ENCODE peak calls at places on chromosomes 13 and 19, in eight cellular contexts. N is progenitor cell of endocrine pancreas; E is EL; I is activated T-cell treated with anti-CD3 and anti-CD28 coated beads, Interleukin-2, amount 50 U/mL, for 72 hours; F is NCI-H1105; G is T-cell; U is activated T-helper 1 cell treated with anti-CD3 and anti-CD28 coated beads, Interleukin-2, amount 50 U/mL, for 16 hours; D is substantia nigra. L is an unnamed sample.

GRCh38 chr13:110561335-110562033 is at the start of gene RAB20:
- DNase-seq in N (peak; percentile 57), E (peak; percentile 89), I (peak; percentile 64), F (peak; percentile 66), G (peak; percentile 16), U (peak; percentile 30), D (peak; percentile 51), L (peak; percentile 85)

GRCh38 chr13:99989376-99990044 is 7.9 kb downstream of the ZIC2 start:
- DNase-seq in N (no peak), E (no peak), I (no peak), F (no peak), G (no peak), U (no peak), D (no peak), L (no peak)

GRCh38 chr13:99655351-99656091 is 154.2 kb downstream of the TM9SF2 start:
- DNase-seq in N (no peak), E (peak; percentile 49), I (peak; percentile 65), F (no peak), G (no peak), U (no peak), D (no peak), L (no peak)

GRCh38 chr19:51024924-51025323 is 1.5 kb downstream of the KLK11 start:
- DNase-seq in N (no peak), E (no peak), I (no peak), F (peak; percentile 33), G (no peak), U (no peak), D (no peak), L (no peak)

GRCh38 chr19:6740589-6741348 is 1.3 kb downstream of the TRIP10 start:
- DNase-seq in N (peak; percentile 44), E (peak; percentile 76), I (peak; percentile 42), F (no peak), G (no peak), U (no peak), D (no peak), L (peak; percentile 55)

GRCh38 chr13:111216166-111216960 is 101.3 kb downstream of the ARHGEF7 start:
- DNase-seq in N (peak; percentile 22), E (peak; percentile 31), I (peak; percentile 37), F (peak; percentile 75), G (no peak), U (no peak), D (no peak), L (no peak)

GRCh38 chr13:96844195-96844594 is 150.1 kb downstream of the OXGR1 start:
- DNase-seq in N (no peak), E (no peak), I (no peak), F (no peak), G (no peak), U (no peak), D (no peak), L (no peak)

GRCh38 chr13:25963681-25964080 is 88.1 kb downstream of the SHISA2 start:
- DNase-seq in N (no peak), E (peak; percentile 13), I (no peak), F (no peak), G (no peak), U (no peak), D (no peak), L (no peak)

GRCh38 chr13:60226507-60226906 is 62.8 kb upstream of the DIAPH3 start:
- DNase-seq in N (no peak), E (peak; percentile 29), I (no peak), F (no peak), G (no peak), U (no peak), D (no peak), L (peak; percentile 17)

GRCh38 chr13:100473087-100473486 is 115.5 kb downstream of the GGACT start:
- DNase-seq in N (no peak), E (no peak), I (no peak), F (no peak), G (no peak), U (no peak), D (no peak), L (no peak)

GRCh38 chr19:33622809-33623511 is 1.2 kb downstream of the CHST8 start:
- DNase-seq in N (no peak), E (no peak), I (no peak), F (peak; percentile 10), G (no peak), U (no peak), D (no peak), L (no peak)

GRCh38 chr19:1465191-1466016 is 13.6 kb downstream of the C19orf25 start:
- DNase-seq in N (no peak), E (no peak), I (peak; percentile 65), F (no peak), G (no peak), U (no peak), D (no peak), L (peak; percentile 86)

GRCh38 chr19:56273563-56274117 is 1.1 kb downstream of the EDDM13 start:
- DNase-seq in N (no peak), E (peak; percentile 49), I (no peak), F (no peak), G (no peak), U (no peak), D (no peak), L (peak; percentile 12)

GRCh38 chr13:79735228-79735627 is 254.3 kb downstream of the NDFIP2 start:
- DNase-seq in N (no peak), E (peak; percentile 31), I (no peak), F (no peak), G (no peak), U (no peak), D (no peak), L (no peak)

GRCh38 chr13:33935969-33936368 is 118.0 kb downstream of the RFC3 start:
- DNase-seq in N (no peak), E (no peak), I (no peak), F (no peak), G (no peak), U (no peak), D (no peak), L (no peak)

GRCh38 chr19:40235238-40236025 is 8.9 kb upstream of the CCNP start:
- DNase-seq in N (no peak), E (no peak), I (no peak), F (no peak), G (no peak), U (no peak), D (no peak), L (no peak)

GRCh38 chr13:90750957-90751356 is 596.5 kb upstream of the MIR17HG start:
- DNase-seq in N (no peak), E (no peak), I (no peak), F (no peak), G (no peak), U (no peak), D (no peak), L (no peak)

GRCh38 chr19:6718111-6718740 is 2.2 kb downstream of the C3 start:
- DNase-seq in N (no peak), E (no peak), I (peak; percentile 26), F (no peak), G (no peak), U (no peak), D (no peak), L (no peak)

GRCh38 chr13:21671793-21672680 is 1.2 kb downstream of the FGF9 start:
- DNase-seq in N (no peak), E (no peak), I (no peak), F (no peak), G (no peak), U (no peak), D (no peak), L (no peak)

GRCh38 chr19:39406656-39407393 is at the start of gene ZFP36:
- DNase-seq in N (peak; percentile 69), E (peak; percentile 86), I (peak; percentile 93), F (peak; percentile 53), G (peak; percentile 81), U (peak; percentile 84), D (peak; percentile 74), L (peak; percentile 89)

L was measured in hepatic stellate cell.